ENCODE peak calls at places on chromosomes 11 and 22, in six cellular contexts. J is heart right ventricle; H is neural progenitor cell; D is mammary epithelial cell; Z is naive thymus-derived CD4-positive, alpha-beta T cell; B is CD8-positive, alpha-beta memory T cell. F is an unnamed sample.

GRCh38 chr11:114291381-114291780 is 4.8 kb upstream of the NNMT start:
- DNase-seq in J (no peak), H (no peak), D (no peak), Z (no peak), B (no peak), F (no peak)

GRCh38 chr11:13007702-13008435 is 1.2 kb upstream of the RASSF10 start:
- DNase-seq in J (no peak), H (no peak), D (peak; percentile 73), Z (no peak), B (no peak), F (no peak)

GRCh38 chr11:8110396-8110795 is 29.4 kb downstream of the TUB start:
- DNase-seq in J (no peak), H (no peak), D (no peak), Z (no peak), B (no peak), F (no peak)

GRCh38 chr11:64094463-64095223 is 58.9 kb downstream of the FLRT1 start:
- DNase-seq in J (no peak), H (peak; percentile 64), D (peak; percentile 19), Z (no peak), B (no peak), F (no peak)

GRCh38 chr11:22407899-22408298 is 69.7 kb downstream of the SLC17A6 start:
- DNase-seq in J (no peak), H (peak; percentile 71), D (no peak), Z (no peak), B (no peak), F (no peak)

GRCh38 chr11:59630493-59630892 is 14.9 kb upstream of the OSBP start:
- DNase-seq in J (no peak), H (no peak), D (no peak), Z (no peak), B (no peak), F (no peak)

GRCh38 chr11:120139316-120140069 is 1.6 kb upstream of the TRIM29 start:
- DNase-seq in J (no peak), H (no peak), D (no peak), Z (no peak), B (no peak), F (no peak)

GRCh38 chr22:25780673-25781072 is 38.7 kb downstream of the MYO18B start:
- DNase-seq in J (no peak), H (no peak), D (no peak), Z (no peak), B (no peak), F (no peak)

GRCh38 chr11:35357893-35358292 is 61.5 kb downstream of the SLC1A2 start:
- DNase-seq in J (no peak), H (no peak), D (peak; percentile 75), Z (no peak), B (no peak), F (no peak)

GRCh38 chr11:35363246-35364100 is 55.9 kb downstream of the SLC1A2 start:
- DNase-seq in J (no peak), H (no peak), D (no peak), Z (no peak), B (no peak), F (no peak)

GRCh38 chr11:35362571-35362980 is 56.8 kb downstream of the SLC1A2 start:
- DNase-seq in J (no peak), H (no peak), D (no peak), Z (no peak), B (no peak), F (no peak)

GRCh38 chr11:35359321-35360058 is 59.9 kb downstream of the SLC1A2 start:
- DNase-seq in J (no peak), H (no peak), D (no peak), Z (no peak), B (no peak), F (no peak)

DNA sequence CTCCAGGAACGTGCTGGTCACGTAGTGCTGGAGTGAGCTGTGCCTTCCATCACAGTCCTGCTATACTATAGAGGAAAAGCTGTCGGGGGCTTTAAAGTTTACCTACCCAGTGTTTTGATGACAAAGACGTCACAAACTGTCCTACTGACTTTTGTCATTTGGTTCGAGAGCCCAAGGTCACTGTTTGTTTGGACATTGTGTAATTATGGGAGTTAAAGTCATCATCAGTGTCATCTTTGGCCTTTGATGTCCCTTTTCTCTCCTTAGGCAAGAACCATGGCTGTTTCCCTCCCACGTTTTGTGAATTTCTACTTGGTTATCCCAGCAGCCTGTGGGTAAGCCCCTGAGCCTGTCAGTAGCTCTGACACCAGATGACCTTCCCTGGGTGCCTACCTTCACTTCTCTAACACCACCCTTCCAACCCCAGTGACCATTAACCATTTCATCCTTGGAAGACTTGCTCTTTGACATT is 59.3 kb downstream of the SLC1A2 start:
- DNase-seq in J (no peak), H (no peak), D (no peak), Z (no peak), B (no peak), F (no peak)
- H3K27ac ChIP-seq in J (peak overlapping the region; percentile 33), H (no peak overlapping the region), D (no peak overlapping the region), Z (no peak overlapping the region), B (no peak overlapping the region), F (peak overlapping the region; percentile 27)

DNA sequence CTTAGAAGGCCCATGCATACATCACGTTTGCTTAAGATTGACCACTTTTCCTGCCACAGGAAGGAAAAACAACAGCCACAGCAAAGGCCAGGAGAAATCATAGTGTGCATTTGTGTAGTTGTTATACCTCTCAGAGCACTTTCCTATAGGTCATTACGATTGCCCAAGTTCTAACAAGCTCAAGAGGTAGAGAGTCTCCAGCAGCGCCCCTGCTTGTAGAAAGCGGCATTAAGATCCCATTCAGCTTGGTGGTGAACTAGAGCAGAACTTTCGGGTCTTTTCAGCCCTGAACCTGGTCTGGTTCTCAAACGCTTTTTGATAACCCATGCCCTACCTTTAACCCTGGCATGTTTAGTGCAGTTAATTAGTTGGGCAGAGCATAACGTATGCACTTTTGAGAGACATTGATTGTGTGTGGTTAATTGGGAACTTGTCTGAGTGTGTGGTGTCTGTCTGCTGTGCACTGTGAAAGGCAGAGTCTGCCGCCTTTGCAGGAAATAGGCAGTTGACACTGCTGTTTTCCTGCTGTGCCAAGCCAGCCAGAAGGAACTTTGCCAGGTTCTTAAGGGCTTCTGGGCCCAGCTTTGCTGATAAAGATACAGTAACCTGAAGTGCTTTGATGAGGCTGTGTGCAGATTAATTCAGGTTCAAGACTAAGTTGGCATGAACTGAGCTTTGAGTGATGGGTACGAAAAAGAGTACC is 109.9 kb upstream of the CLMP start:
- DNase-seq in J (peak; percentile 19), H (peak; percentile 36), D (no peak), Z (no peak), B (no peak), F (no peak)
- H3K4me1 ChIP-seq in J (peaks cover 13% of the 10 kb centered on the region), H (peaks cover 38% of the 10 kb centered on the region), D (peaks cover 12% of the 10 kb centered on the region), Z (peaks cover 25% of the 10 kb centered on the region), B (peaks cover 24% of the 10 kb centered on the region), F (peaks cover 7% of the 10 kb centered on the region)

DNA sequence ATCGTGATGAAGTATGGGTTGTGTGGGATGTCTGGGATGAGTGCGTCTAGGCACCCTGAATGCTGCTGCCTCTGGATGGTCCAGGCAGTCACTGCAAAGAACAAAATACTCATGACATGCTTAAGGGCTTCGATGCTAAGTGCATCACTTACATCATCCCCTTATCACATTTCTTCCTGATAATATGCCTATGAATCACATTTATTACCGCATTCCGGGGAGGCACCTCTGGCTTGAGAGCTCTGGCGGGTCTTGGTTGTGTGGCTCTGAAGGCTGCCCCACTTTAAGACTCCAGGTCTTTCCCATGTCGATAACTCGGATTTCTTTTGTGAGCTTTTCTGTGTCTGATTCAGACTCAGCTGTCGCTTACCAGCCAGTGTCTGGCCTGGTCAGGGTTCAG is 1126.4 kb downstream of the TBC1D22A start:
- DNase-seq in J (no peak), H (no peak), D (no peak), Z (no peak), B (no peak), F (no peak)
- H3K27ac ChIP-seq in J (no peak overlapping the region), H (no peak overlapping the region), D (no peak overlapping the region), Z (no peak overlapping the region), B (no peak overlapping the region), F (no peak overlapping the region)

GRCh38 chr22:35132568-35132967 is 66.6 kb downstream of the ISX start:
- DNase-seq in J (no peak), H (no peak), D (no peak), Z (no peak), B (no peak), F (no peak)

GRCh38 chr22:35124674-35125219 is 58.8 kb downstream of the ISX start:
- DNase-seq in J (no peak), H (no peak), D (no peak), Z (no peak), B (no peak), F (no peak)

GRCh38 chr22:35131423-35132050 is 65.6 kb downstream of the ISX start:
- DNase-seq in J (no peak), H (no peak), D (no peak), Z (no peak), B (no peak), F (no peak)

GRCh38 chr22:35128637-35129036 is 62.7 kb downstream of the ISX start:
- DNase-seq in J (no peak), H (no peak), D (no peak), Z (no peak), B (no peak), F (no peak)

DNA sequence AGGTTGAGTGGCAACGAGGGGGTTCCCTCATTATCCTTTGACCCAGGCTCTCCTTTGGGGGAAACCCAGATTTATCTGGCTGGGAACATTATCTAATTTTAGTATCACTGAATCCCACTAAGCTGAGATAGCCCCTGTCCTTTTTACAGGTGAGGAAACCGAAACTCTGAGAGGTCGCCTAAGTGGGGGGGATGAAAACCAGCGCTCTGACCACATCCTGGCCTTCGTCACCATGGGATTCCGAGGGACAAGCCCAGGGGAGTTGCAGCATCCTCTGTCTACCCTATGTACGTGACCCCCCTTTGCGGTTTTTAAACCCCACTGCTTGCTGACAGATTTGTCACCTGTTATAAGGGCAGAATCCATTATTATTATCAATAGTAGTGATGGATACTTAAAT is 61.0 kb downstream of the ISX start:
- DNase-seq in J (no peak), H (no peak), D (no peak), Z (no peak), B (no peak), F (no peak)
- H3K4me1 ChIP-seq in J (no peaks in the 10 kb centered on the region), H (peaks cover 6% of the 10 kb centered on the region), D (no peaks in the 10 kb centered on the region), Z (no peaks in the 10 kb centered on the region), B (no peaks in the 10 kb centered on the region), F (no peaks in the 10 kb centered on the region)

GRCh38 chr11:36391062-36391461 is 95.0 kb downstream of the PRR5L start:
- DNase-seq in J (no peak), H (no peak), D (no peak), Z (no peak), B (no peak), F (no peak)
- H3K27ac ChIP-seq in J (no peak overlapping the region), H (no peak overlapping the region), D (no peak overlapping the region), Z (no peak overlapping the region), B (no peak overlapping the region), F (no peak overlapping the region)

DNA sequence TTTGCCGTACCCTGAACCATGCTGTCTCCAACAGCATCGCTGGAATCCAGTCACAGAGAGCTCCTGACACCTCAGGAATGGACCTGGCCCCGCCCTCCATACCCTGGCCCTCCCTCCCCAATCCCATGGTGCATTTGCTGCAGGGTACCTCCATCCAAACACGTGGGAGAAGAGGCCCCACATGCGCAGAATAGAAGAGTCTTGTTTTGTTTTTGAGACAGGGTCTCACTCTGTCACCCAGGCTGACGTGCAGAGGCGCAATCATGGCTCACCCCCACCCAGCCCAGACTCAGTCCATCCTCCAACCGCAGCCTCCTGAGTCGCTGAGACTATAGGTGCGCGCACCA is 2.3 kb upstream of the PNPLA2 start:
- DNase-seq in J (no peak), H (no peak), D (no peak), Z (no peak), B (no peak), F (no peak)
- H3K4me1 ChIP-seq in J (peaks cover 22% of the 10 kb centered on the region), H (peaks cover under 1% of the 10 kb centered on the region), D (peaks cover 25% of the 10 kb centered on the region), Z (peaks cover 21% of the 10 kb centered on the region), B (peaks cover 23% of the 10 kb centered on the region), F (peaks cover 23% of the 10 kb centered on the region)